ENCODE peak calls at places on chromosomes 4 and X, in seven cellular contexts. Z, S, X, R, B, P and F are unnamed samples.

GRCh38 chr4:129326810-129327209 is 230.9 kb downstream of the C4orf33 start:
- DNase-seq in X (no peak), R (no peak), B (no peak), P (no peak), Z (no peak), S (no peak), F (no peak)

GRCh38 chr4:109432676-109433075 is 939 bp upstream of the SEC24B start:
- DNase-seq in Z (no peak), P (no peak), S (no peak), B (no peak), X (no peak), R (peak; percentile 11), F (no peak)

GRCh38 chrX:22800360-22800759 is 199.4 kb upstream of the DDX53 start:
- DNase-seq in R (peak; percentile 50), Z (no peak), B (no peak), X (no peak), P (no peak), S (peak; percentile 37), F (no peak)

GRCh38 chr4:95545526-95545925 is 3.2 kb downstream of the UNC5C start:
- DNase-seq in S (no peak), Z (no peak), P (no peak), B (no peak), X (no peak), R (no peak), F (no peak)

GRCh38 chr4:41324861-41325260 is 68.1 kb downstream of the UCHL1 start:
- DNase-seq in P (no peak), B (no peak), S (no peak), X (no peak), R (no peak), Z (no peak), F (no peak)

GRCh38 chr4:1464581-1465171 is 58.4 kb upstream of the NKX1-1 start:
- DNase-seq in Z (no peak), X (no peak), S (peak; percentile 60), P (no peak), R (no peak), B (no peak), F (peak; percentile 10)

GRCh38 chr4:102551946-102552575 is 50.9 kb downstream of the NFKB1 start:
- DNase-seq in R (no peak), X (no peak), Z (no peak), B (no peak), S (no peak), P (no peak), F (no peak)

GRCh38 chr4:182126096-182126495 is 117.1 kb upstream of the TENM3 start:
- DNase-seq in B (no peak), X (no peak), P (no peak), R (no peak), Z (no peak), S (no peak), F (no peak)

GRCh38 chrX:6129195-6129594 is 99.5 kb downstream of the NLGN4X start:
- DNase-seq in R (no peak), P (no peak), S (no peak), Z (no peak), X (no peak), B (no peak), F (no peak)

GRCh38 chr4:181971411-181971810 is 271.8 kb upstream of the TENM3 start:
- DNase-seq in R (no peak), B (no peak), X (no peak), Z (no peak), P (no peak), S (no peak), F (no peak)

GRCh38 chrX:12988797-12989196 is 13.9 kb downstream of the TMSB4X start:
- DNase-seq in P (no peak), S (no peak), Z (no peak), X (no peak), B (no peak), R (no peak), F (no peak)

GRCh38 chr4:140637836-140638235 is 69.1 kb upstream of the UCP1 start:
- DNase-seq in Z (peak; percentile 81), P (no peak), S (no peak), B (peak; percentile 28), X (no peak), R (no peak), F (no peak)

GRCh38 chr4:89413518-89413917 is 105.9 kb upstream of the GPRIN3 start:
- DNase-seq in S (no peak), P (no peak), R (no peak), X (no peak), Z (no peak), B (no peak), F (no peak)

GRCh38 chr4:73499996-73500765 is 18.6 kb downstream of the AFM start:
- DNase-seq in P (no peak), B (no peak), R (no peak), Z (no peak), S (no peak), X (no peak), F (no peak)

DNA sequence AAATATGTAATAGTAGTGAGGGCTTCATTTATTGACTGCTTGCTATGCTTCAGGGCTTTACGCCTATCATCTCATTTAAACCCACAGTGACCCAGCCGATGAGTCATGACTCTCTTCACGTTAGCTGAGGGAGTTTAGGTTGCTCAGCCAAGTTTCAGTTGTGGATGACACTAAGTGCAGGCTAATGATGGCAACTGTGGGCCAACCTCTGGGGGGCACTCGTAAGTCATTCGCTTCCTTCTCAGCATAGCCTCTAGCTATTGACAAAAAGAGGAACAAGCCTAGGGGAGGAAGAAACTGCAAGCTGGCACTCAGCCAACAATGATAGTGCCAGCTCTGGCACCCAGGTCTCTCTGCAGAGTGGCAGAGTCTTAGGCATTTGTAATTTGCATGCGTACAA is 325.0 kb downstream of the ARHGAP10 start:
- DNase-seq in R (no peak), P (peak; percentile 50), S (no peak), B (no peak), Z (peak; percentile 75), X (no peak), F (peak; percentile 41)
- TF ChIP-seq CTCF in R (no peak), P (no peak), S (peak; percentile 8), B (no peak), Z (peak; percentile 71), X (no peak), F (peak; percentile 43)

GRCh38 chr4:118014831-118015230 is 19.5 kb upstream of the NDST3 start:
- DNase-seq in P (no peak), Z (no peak), X (no peak), R (no peak), B (no peak), S (no peak), F (no peak)

GRCh38 chr4:118012142-118012541 is 22.1 kb upstream of the NDST3 start:
- DNase-seq in P (no peak), Z (no peak), R (no peak), X (no peak), S (no peak), B (no peak), F (no peak)
- TF ChIP-seq CTCF in P (no peak), Z (peak; percentile 68), R (peak; percentile 1), X (peak; percentile 42), S (no peak), B (peak; percentile 36), F (no peak)

GRCh38 chr4:175054980-175055379 is 136.8 kb downstream of the ADAM29 start:
- DNase-seq in B (no peak), R (no peak), P (no peak), X (no peak), S (no peak), Z (peak; percentile 89), F (no peak)
- TF ChIP-seq CTCF in B (no peak), R (no peak), P (no peak), X (no peak), S (no peak), Z (peak; percentile 72), F (no peak)

GRCh38 chrX:119272882-119273806 is 37.1 kb downstream of the PGRMC1 start:
- DNase-seq in X (no peak), R (no peak), S (peak; percentile 67), B (no peak), P (peak; percentile 75), Z (peak; percentile 93), F (peak; percentile 18)
- TF ChIP-seq CTCF in X (no peak), R (peak; percentile 8), S (no peak), B (no peak), P (no peak), Z (peak; percentile 73), F (no peak)

DNA sequence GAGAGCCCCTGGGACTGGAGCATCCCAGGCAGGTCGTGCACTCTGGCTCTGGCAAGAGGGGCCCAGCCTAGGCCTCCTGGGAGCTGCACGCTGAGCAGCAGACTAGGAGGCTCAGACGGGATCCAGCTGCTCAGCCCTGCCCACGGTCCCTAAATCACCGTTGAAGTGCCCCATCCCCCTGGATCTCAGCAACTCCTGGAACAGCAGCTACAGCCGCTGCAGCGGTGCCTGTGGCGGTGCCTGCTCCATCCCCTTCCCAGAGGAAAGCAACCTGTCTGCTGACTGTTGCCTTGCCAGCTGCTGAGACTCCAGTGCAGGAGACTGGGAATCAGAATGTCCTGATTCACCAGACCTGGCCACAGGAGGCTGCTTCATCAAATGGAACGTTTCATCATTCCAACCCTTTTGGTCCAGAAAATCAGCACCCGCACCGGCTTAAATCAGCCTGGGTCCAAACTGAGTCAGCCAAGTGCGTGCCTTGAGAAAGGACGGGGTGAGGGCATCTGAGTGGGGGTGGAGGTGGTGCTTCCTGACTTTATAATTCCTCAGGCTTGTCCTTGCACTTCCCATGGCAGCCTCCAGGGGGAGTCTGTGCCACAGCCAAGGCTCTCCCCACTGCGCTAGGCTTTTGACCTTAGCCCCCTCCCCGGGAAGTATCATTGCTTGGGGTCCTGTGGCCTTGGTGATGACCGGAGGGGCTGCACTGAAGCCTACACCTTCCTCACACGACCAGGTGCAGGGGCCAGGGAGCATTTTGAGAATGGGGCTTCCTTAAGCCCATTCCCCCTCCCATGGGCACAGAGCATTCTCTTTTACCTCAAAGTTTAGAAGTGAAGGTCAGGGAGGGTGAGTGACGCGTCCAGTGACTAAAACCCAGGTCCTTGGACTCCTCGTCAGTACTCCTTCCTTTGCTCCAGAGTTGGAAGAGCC is 6.5 kb downstream of the ZNF185 start:
- DNase-seq in P (peak; percentile 53), S (peak; percentile 73), B (peak; percentile 55), R (peak; percentile 11), Z (peak; percentile 86), X (no peak), F (peak; percentile 20)
- TF ChIP-seq CTCF in P (peak; percentile 47), S (peak; percentile 64), B (peak; percentile 66), R (peak; percentile 84), Z (peak; percentile 77), X (peak; percentile 76), F (peak; percentile 23)